ENCODE peak calls at places on chromosomes 3 and 15, in four cellular contexts. P is PC-3, W is heart left ventricle, L is body of pancreas. V is an unnamed sample.

GRCh38 chr15:33865416-33865815 is 102.9 kb upstream of the CHRM5 start:
- DNase-seq in P (no peak), W (no peak), L (no peak), V (no peak)

GRCh38 chr3:9404680-9405079 is 7.3 kb downstream of the SETD5 start:
- DNase-seq in P (no peak), W (no peak), L (no peak), V (no peak)

GRCh38 chr15:29945943-29946591 is 123.8 kb upstream of the TJP1 start:
- DNase-seq in P (no peak), W (no peak), L (no peak), V (no peak)

GRCh38 chr3:134423153-134423552 is 48.9 kb upstream of the AMOTL2 start:
- DNase-seq in P (peak; percentile 11), W (no peak), L (no peak), V (no peak)

GRCh38 chr3:31223278-31223677 is 309.4 kb upstream of the STT3B start:
- DNase-seq in P (no peak), W (no peak), L (no peak), V (no peak)

GRCh38 chr3:49357466-49358216 is 512 bp downstream of the GPX1 start:
- DNase-seq in P (peak; percentile 77), W (peak; percentile 64), L (peak; percentile 40), V (peak; percentile 49)

GRCh38 chr3:101725192-101725889 is 927 bp downstream of the CEP97 start:
- DNase-seq in P (peak; percentile 16), W (peak; percentile 35), L (peak; percentile 17), V (peak; percentile 70)

GRCh38 chr3:32392530-32393302 is 1.1 kb downstream of the CMTM7 start:
- DNase-seq in P (peak; percentile 77), W (peak; percentile 64), L (peak; percentile 61), V (peak; percentile 53)

DNA sequence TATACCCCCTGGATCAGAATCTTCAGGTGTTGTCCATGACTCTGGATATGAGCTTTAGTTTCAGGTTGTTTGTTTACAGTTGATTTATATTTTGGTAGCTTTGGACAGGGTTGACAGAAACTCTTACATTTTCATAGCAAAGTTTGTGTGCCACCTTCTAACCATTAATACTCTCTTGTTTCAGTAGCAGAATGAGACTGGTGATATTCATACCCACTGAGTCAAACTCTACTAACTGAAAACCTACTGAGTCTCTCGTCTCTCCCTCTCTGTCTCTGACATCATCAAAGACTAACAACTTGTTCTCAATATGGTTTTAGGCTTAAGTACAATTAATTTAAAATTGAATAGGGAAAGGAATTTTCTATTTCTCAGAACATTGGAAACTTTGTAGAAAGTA is 282.3 kb downstream of the CNTN6 start:
- DNase-seq in P (no peak), W (no peak), L (no peak), V (no peak)
- H3K4me1 ChIP-seq in P (no peaks in the 10 kb centered on the region), W (no peaks in the 10 kb centered on the region), L (no peaks in the 10 kb centered on the region), V (peaks cover 11% of the 10 kb centered on the region)

DNA sequence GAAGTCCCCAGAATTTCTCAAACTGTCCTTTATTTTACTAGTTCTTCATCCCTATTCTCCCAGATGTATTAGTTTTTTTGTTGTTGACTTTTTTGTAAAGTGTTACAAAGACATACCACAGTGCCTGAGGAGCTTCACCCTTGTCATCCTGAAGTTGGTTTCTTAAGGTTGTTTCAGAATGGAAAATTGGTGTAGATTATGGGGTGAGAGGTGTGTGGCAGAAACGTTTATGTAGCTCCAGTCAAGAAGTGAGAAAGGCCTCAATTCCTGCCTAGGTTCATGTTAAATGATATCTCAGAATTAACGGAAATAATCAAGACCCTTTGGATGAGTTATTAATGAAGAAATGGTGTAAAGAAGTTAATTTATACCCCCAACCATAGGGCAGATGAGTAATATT is 6.8 kb downstream of the EDEM1 start:
- DNase-seq in P (peak; percentile 11), W (no peak), L (no peak), V (no peak)
- H3K4me1 ChIP-seq in P (peaks cover 72% of the 10 kb centered on the region), W (peaks cover 38% of the 10 kb centered on the region), L (peaks cover 75% of the 10 kb centered on the region), V (peaks cover 15% of the 10 kb centered on the region)

DNA sequence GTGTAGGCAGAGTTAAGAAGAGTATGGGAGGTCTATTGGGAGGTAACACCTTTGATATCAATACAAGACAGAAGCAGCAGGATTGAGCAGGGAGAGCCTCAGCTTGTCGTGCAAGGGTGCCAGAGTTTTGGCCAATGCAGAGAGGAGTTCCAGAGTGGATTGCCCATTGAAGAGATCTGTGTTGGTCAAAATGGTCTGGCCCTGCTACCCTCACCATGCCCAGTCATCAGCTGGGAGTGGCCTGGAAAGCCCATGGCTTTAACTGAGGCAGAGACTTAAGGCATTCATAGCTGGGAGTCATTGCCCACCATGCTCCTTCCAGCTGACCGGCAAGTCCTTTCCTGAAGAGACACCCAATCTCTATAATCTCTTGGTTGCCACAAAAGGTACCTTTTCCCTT is 271.3 kb downstream of the ABHD5 start:
- DNase-seq in P (no peak), W (no peak), L (no peak), V (no peak)
- H3K4me1 ChIP-seq in P (no peaks in the 10 kb centered on the region), W (no peaks in the 10 kb centered on the region), L (no peaks in the 10 kb centered on the region), V (no peaks in the 10 kb centered on the region)

DNA sequence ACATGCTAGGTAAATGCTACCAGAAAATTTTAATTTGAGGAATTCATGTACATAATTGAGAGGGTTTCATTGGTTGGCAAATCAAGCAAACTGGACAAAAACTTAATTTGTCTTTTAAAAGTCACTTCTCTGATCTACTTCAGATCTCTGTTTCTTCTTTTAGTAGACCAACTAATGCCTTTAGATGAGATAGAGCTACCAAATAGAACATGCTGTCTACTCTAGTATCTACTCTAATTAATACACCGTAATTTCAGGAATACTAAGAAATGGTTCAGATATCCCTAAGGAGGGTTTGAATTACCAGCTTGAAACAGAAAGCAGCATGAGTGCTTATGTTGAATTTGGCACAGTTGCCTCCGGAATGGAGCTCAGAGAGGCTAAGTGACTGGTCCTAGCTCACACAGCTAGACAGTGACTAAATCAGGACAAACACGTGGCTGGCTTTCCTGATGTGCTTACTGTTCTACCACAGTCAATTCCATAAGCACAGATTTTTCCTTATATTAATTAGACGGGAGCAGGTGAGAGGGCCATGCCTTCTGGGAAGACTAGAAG is 225.1 kb downstream of the ITPR1 start:
- DNase-seq in P (no peak), W (no peak), L (no peak), V (no peak)
- H3K4me1 ChIP-seq in P (peaks cover 36% of the 10 kb centered on the region), W (peaks cover 63% of the 10 kb centered on the region), L (peaks cover 41% of the 10 kb centered on the region), V (no peaks in the 10 kb centered on the region)

V was measured in HAP-1.